ENCODE peak calls at places on chromosomes 11 and 22, in seven cellular contexts. I, T, Z, H, W, J and A are unnamed samples.

GRCh38 chr22:44392446-44392921 is 79.7 kb upstream of the SHISAL1 start:
- DNase-seq in Z (no peak), W (no peak), I (no peak), T (no peak), J (no peak), H (no peak), A (no peak)

GRCh38 chr11:110339456-110339855 is 43.0 kb upstream of the RDX start:
- DNase-seq in W (no peak), Z (no peak), J (no peak), I (no peak), H (no peak), T (no peak), A (no peak)

GRCh38 chr11:122850076-122850631 is 11.9 kb downstream of the CRTAM start:
- DNase-seq in J (no peak), H (no peak), T (no peak), I (no peak), Z (peak; percentile 38), W (no peak), A (no peak)

GRCh38 chr11:134139873-134140331 is 71.0 kb downstream of the JAM3 start:
- DNase-seq in T (no peak), Z (peak; percentile 83), W (no peak), H (peak; percentile 85), I (peak; percentile 64), J (peak; percentile 86), A (peak; percentile 68)

GRCh38 chr22:43313497-43314474 is 29.4 kb downstream of the SCUBE1 start:
- DNase-seq in W (no peak), Z (no peak), I (peak; percentile 46), H (no peak), J (no peak), T (no peak), A (no peak)

GRCh38 chr11:69024509-69024908 is 11.5 kb upstream of the MRGPRF start:
- DNase-seq in H (no peak), Z (no peak), I (no peak), T (no peak), J (no peak), W (no peak), A (no peak)

GRCh38 chr11:82547163-82547560 is 186.5 kb downstream of the FAM181B start:
- DNase-seq in T (no peak), H (no peak), I (no peak), W (no peak), Z (no peak), J (no peak), A (no peak)

GRCh38 chr11:18775492-18776292 is 15.9 kb downstream of the PTPN5 start:
- DNase-seq in J (no peak), H (peak; percentile 53), I (peak; percentile 42), W (peak; percentile 23), Z (no peak), T (peak; percentile 23), A (peak; percentile 38)

GRCh38 chr11:119284344-119285157 is 32.4 kb downstream of the MCAM start:
- DNase-seq in W (no peak), I (no peak), H (peak; percentile 11), T (no peak), Z (peak; percentile 9), J (no peak), A (peak; percentile 33)

GRCh38 chr11:1335811-1336761 is 26.7 kb upstream of the TOLLIP start:
- DNase-seq in T (peak; percentile 53), W (no peak), Z (no peak), J (no peak), H (peak; percentile 9), I (peak; percentile 80), A (no peak)

GRCh38 chr11:12868315-12869073 is 140.6 kb upstream of the RASSF10 start:
- DNase-seq in T (no peak), I (no peak), W (no peak), H (no peak), Z (no peak), J (no peak), A (no peak)